ENCODE peak calls at places on chromosome 9, in five cellular contexts. F is MG63, P is BE2C, W is tibial artery, G is aorta. A is an unnamed sample.

GRCh38 chr9:14173730-14174129 is 140.2 kb downstream of the NFIB start:
- DNase-seq in F (peak), P (peak), W (no peak), G (no peak), A (peak)

GRCh38 chr9:136255896-136256890 is 10.6 kb upstream of the QSOX2 start:
- DNase-seq in F (no peak), P (no peak), W (no peak), G (no peak), A (no peak)

GRCh38 chr9:117306032-117306431 is 108.8 kb downstream of the ASTN2 start:
- DNase-seq in F (no peak), P (no peak), W (no peak), G (no peak), A (no peak)

GRCh38 chr9:108316633-108317032 is 539.2 kb downstream of the ACTL7B start:
- DNase-seq in F (no peak), P (no peak), W (no peak), G (no peak), A (no peak)

GRCh38 chr9:89939893-89940292 is 335.1 kb downstream of the GADD45G start:
- DNase-seq in F (no peak), P (no peak), W (no peak), G (no peak), A (no peak)

GRCh38 chr9:83056180-83056579 is 6.8 kb downstream of the RASEF start:
- DNase-seq in F (no peak), P (no peak), W (no peak), G (no peak), A (no peak)

GRCh38 chr9:70260606-70261005 is 1.8 kb downstream of the SMC5 start:
- DNase-seq in F (no peak), P (no peak), W (no peak), G (no peak), A (no peak)

GRCh38 chr9:98873535-98874432 is 66.3 kb downstream of the GALNT12 start:
- DNase-seq in F (peak), P (no peak), W (peak), G (peak), A (no peak)

GRCh38 chr9:73121375-73121935 is 30.2 kb upstream of the ANXA1 start:
- DNase-seq in F (no peak), P (no peak), W (no peak), G (no peak), A (no peak)

GRCh38 chr9:83583151-83584014 is 39.6 kb upstream of the IDNK start:
- DNase-seq in F (peak), P (peak), W (peak), G (peak), A (peak)

GRCh38 chr9:116144038-116144437 is 9.6 kb upstream of the PAPPA start:
- DNase-seq in F (no peak), P (no peak), W (no peak), G (no peak), A (no peak)

GRCh38 chr9:35798658-35799366 is 7.4 kb downstream of the NPR2 start:
- DNase-seq in F (peak), P (peak), W (no peak), G (no peak), A (no peak)

GRCh38 chr9:38638881-38639576 is 18.6 kb upstream of the ANKRD18A start:
- DNase-seq in F (no peak), P (no peak), W (no peak), G (no peak), A (no peak)

GRCh38 chr9:113558632-113559502 is 95.3 kb downstream of the RGS3 start:
- DNase-seq in F (peak), P (peak), W (peak), G (peak), A (peak)

GRCh38 chr9:110142868-110143866 is 64.8 kb downstream of the C9orf152 start:
- DNase-seq in F (no peak), P (peak), W (no peak), G (no peak), A (no peak)

GRCh38 chr9:131704988-131705387 is 34.9 kb downstream of the RAPGEF1 start:
- DNase-seq in F (no peak), P (no peak), W (no peak), G (no peak), A (no peak)

GRCh38 chr9:752201-752600 is 89.3 kb upstream of the DMRT1 start:
- DNase-seq in F (peak), P (no peak), W (peak), G (peak), A (no peak)

GRCh38 chr9:136656795-136657611 is 5.7 kb upstream of the EGFL7 start:
- DNase-seq in F (no peak), P (peak), W (peak), G (peak), A (peak)

GRCh38 chr9:2181794-2182193 is 166.6 kb downstream of the SMARCA2 start:
- DNase-seq in F (peak), P (peak), W (no peak), G (no peak), A (no peak)

GRCh38 chr9:7273575-7273974 is 515.8 kb downstream of the KDM4C start:
- DNase-seq in F (no peak), P (no peak), W (no peak), G (no peak), A (peak)

GRCh38 chr9:34396276-34397214 is 19.8 kb upstream of the MYORG start:
- DNase-seq in F (no peak), P (no peak), W (no peak), G (no peak), A (no peak)

GRCh38 chr9:115167175-115167574 is 49.2 kb upstream of the TNC start:
- DNase-seq in F (peak), P (no peak), W (no peak), G (no peak), A (no peak)

GRCh38 chr9:14766299-14766698 is 43.8 kb upstream of the CER1 start:
- DNase-seq in F (peak), P (no peak), W (no peak), G (no peak), A (no peak)

GRCh38 chr9:121369595-121370265 is at the start of gene STOM:
- DNase-seq in F (peak), P (peak), W (peak), G (peak), A (peak)

GRCh38 chr9:70534058-70534457 is 119.6 kb upstream of the KLF9 start:
- DNase-seq in F (no peak), P (no peak), W (no peak), G (no peak), A (no peak)

GRCh38 chr9:130681769-130682489 is 11.7 kb upstream of the EXOSC2 start:
- DNase-seq in F (no peak), P (peak), W (no peak), G (no peak), A (no peak)

GRCh38 chr9:133714606-133715294 is 23.4 kb downstream of the SARDH start:
- DNase-seq in F (no peak), P (peak), W (peak), G (peak), A (peak)

GRCh38 chr9:121765021-121765950 is 113.9 kb downstream of the DAB2IP start:
- DNase-seq in F (peak), P (no peak), W (peak), G (peak), A (peak)

GRCh38 chr9:131798166-131798565 is 58.3 kb upstream of the RAPGEF1 start:
- DNase-seq in F (no peak), P (no peak), W (no peak), G (no peak), A (no peak)

GRCh38 chr9:928363-929042 is 48.0 kb upstream of the DMRT3 start:
- DNase-seq in F (no peak), P (no peak), W (no peak), G (no peak), A (no peak)

DNA sequence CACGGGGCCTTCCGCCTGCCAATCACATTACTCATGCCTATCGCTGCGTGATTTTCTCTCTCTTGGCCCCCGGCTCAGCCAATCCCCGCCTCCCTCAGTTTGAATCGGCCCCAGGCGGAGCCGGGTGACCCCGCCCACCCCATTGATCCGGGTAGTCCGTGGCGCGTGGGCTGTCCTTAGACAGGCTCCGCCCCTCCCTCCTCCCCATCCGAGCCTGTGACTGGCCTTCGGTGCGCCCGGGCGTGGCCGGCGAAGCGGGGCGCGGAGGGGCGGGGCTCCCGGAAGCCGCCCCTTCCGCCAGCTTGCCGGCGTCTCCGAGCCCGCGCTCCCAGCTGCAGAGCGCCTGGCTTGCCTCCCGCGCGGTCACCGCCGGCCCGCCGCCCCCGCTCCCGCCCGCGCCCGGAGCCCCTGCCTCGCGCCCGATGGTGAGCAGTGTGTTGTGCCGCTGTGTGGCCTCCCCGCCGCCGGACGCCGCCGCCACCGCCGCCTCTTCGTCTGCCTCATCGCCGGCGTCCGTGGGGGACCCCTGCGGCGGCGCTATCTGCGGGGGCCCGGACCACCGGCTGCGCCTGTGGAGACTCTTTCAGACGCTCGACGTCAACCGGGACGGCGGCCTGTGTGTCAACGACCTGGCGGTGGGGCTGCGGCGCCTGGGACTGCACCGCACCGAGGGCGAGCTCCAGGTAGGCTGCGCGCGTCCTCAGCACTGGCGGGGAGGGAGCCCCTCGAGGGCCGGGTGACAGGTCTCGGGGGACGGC is at the start of gene SLC25A25:
- DNase-seq in F (peak), P (peak), W (peak), G (peak), A (peak)
- H3K4me3 ChIP-seq in F (peak), P (peak), W (peak), G (peak), A (peak)

DNA sequence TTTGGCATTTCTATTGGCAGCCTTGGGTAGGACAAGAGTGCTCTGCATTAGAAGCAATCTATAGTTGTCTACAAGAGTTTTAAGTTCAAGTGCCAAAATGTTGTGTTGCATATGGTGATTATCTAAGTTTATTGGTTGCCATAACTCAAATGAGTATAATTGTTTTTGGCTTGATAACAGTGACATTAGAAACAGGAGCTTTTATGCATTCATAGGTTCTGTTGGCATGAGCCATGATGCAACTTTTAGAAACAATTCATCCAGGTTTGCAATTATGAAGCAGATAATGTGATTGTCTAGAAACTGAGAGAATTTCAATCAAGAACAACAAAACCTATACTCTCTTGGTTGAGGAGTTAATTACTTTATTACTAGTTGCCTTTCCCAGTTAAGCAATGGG is 137.0 kb downstream of the PBX3 start:
- DNase-seq in F (no peak), P (no peak), W (no peak), G (no peak), A (no peak)
- H3K4me3 ChIP-seq in F (no peak), P (no peak), W (no peak), G (no peak), A (no peak)

GRCh38 chr9:106657951-106658350 is 205.0 kb upstream of the ZNF462 start:
- DNase-seq in F (no peak), P (no peak), W (no peak), G (no peak), A (no peak)
- H3K4me3 ChIP-seq in F (no peak), P (no peak), W (no peak), G (no peak), A (no peak)

DNA sequence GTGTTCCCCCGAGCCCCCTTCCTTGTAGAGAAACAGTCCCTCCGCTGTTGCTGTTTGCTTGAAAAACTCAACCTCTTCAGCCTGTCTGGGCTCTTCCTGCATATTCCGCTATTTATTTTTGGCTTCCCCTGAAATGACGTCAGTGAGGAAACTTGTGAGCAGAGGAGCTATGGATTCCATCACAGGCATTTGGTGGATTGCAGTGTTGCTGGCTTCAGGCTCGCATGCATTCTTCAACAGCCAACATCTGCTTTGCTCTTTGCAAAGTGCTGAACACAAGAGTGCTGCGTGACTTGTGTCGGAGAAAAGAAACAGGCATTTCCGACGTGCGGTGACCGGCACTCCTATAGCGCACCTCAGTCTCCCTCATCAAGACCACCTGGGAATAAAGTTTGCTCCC is 232.7 kb downstream of the RFK start:
- DNase-seq in F (no peak), P (no peak), W (no peak), G (no peak), A (peak)
- H3K4me3 ChIP-seq in F (no peak), P (no peak), W (peak), G (no peak), A (no peak)

GRCh38 chr9:129666575-129666974 is 1.1 kb downstream of the PRRX2 start:
- DNase-seq in F (no peak), P (no peak), W (no peak), G (no peak), A (no peak)
- H3K4me3 ChIP-seq in F (peak), P (no peak), W (peak), G (peak), A (no peak)